ENCODE peak calls at places on chromosome 12, in seven cellular contexts. O is lower leg skin; V is dorsolateral prefrontal cortex; Y is CD8-positive, alpha-beta T cell; L is right lobe of liver; P is BJ; M is heart right ventricle. J is an unnamed sample.

GRCh38 chr12:114508529-114509129 is 102.7 kb upstream of the TBX5 start:
- DNase-seq in O (peak; percentile 89), V (peak; percentile 33), Y (peak; percentile 50), L (peak; percentile 42), P (peak; percentile 24), M (peak; percentile 66), J (peak; percentile 79)

GRCh38 chr12:68013181-68013580 is 23.9 kb downstream of the IFNG-AS1 start:
- DNase-seq in O (no peak), V (no peak), Y (no peak), L (no peak), P (no peak), M (no peak), J (no peak)

GRCh38 chr12:105485321-105485910 is 154.9 kb downstream of the C12orf75 start:
- DNase-seq in O (peak; percentile 75), V (no peak), Y (no peak), L (peak; percentile 34), P (no peak), M (peak; percentile 37), J (peak; percentile 73)

GRCh38 chr12:74537126-74537706 is 419 bp upstream of the ATXN7L3B start:
- DNase-seq in O (no peak), V (no peak), Y (no peak), L (no peak), P (peak; percentile 9), M (no peak), J (peak; percentile 61)

GRCh38 chr12:3097186-3097804 is 20.1 kb downstream of the TSPAN9 start:
- DNase-seq in O (peak; percentile 86), V (no peak), Y (no peak), L (peak; percentile 85), P (no peak), M (peak; percentile 92), J (peak; percentile 45)

GRCh38 chr12:124109760-124110159 is 136.7 kb downstream of the ZNF664 start:
- DNase-seq in O (no peak), V (no peak), Y (no peak), L (no peak), P (no peak), M (no peak), J (peak; percentile 9)

GRCh38 chr12:80679346-80680131 is 27.9 kb upstream of the MYF6 start:
- DNase-seq in O (no peak), V (no peak), Y (no peak), L (no peak), P (no peak), M (no peak), J (no peak)

GRCh38 chr12:5534800-5535199 is 102.9 kb downstream of the NTF3 start:
- DNase-seq in O (no peak), V (no peak), Y (no peak), L (no peak), P (no peak), M (no peak), J (no peak)

GRCh38 chr12:45669093-45669492 is 60.4 kb upstream of the ARID2 start:
- DNase-seq in O (no peak), V (no peak), Y (no peak), L (no peak), P (no peak), M (no peak), J (no peak)

GRCh38 chr12:115866909-115867525 is 410.5 kb downstream of the MED13L start:
- DNase-seq in O (peak; percentile 60), V (no peak), Y (no peak), L (no peak), P (no peak), M (no peak), J (no peak)

GRCh38 chr12:8692573-8692972 is 5.2 kb upstream of the RIMKLB start:
- DNase-seq in O (no peak), V (no peak), Y (no peak), L (no peak), P (no peak), M (peak; percentile 60), J (peak; percentile 12)

GRCh38 chr12:45464699-45465098 is 248.8 kb downstream of the ANO6 start:
- DNase-seq in O (no peak), V (no peak), Y (no peak), L (no peak), P (no peak), M (no peak), J (no peak)

GRCh38 chr12:87995581-87996178 is 33.5 kb downstream of the C12orf50 start:
- DNase-seq in O (no peak), V (peak; percentile 29), Y (peak; percentile 17), L (peak; percentile 36), P (peak; percentile 12), M (peak; percentile 30), J (peak; percentile 53)

GRCh38 chr12:33012226-33012625 is 115.6 kb upstream of the PKP2 start:
- DNase-seq in O (no peak), V (no peak), Y (no peak), L (no peak), P (no peak), M (no peak), J (no peak)

GRCh38 chr12:117671734-117672133 is 297.1 kb downstream of the KSR2 start:
- DNase-seq in O (no peak), V (no peak), Y (no peak), L (peak; percentile 48), P (no peak), M (no peak), J (peak; percentile 12)

GRCh38 chr12:116037941-116038837 is 239.3 kb downstream of the MED13L start:
- DNase-seq in O (no peak), V (no peak), Y (no peak), L (no peak), P (peak; percentile 87), M (no peak), J (peak; percentile 85)

GRCh38 chr12:32494676-32495075 is 95.3 kb downstream of the FGD4 start:
- DNase-seq in O (no peak), V (no peak), Y (no peak), L (no peak), P (no peak), M (no peak), J (no peak)

GRCh38 chr12:102385343-102385742 is 95.0 kb downstream of the IGF1 start:
- DNase-seq in O (no peak), V (no peak), Y (no peak), L (no peak), P (no peak), M (no peak), J (no peak)

GRCh38 chr12:1920436-1920835 is 2.0 kb upstream of the CACNA2D4 start:
- DNase-seq in O (peak; percentile 59), V (no peak), Y (no peak), L (no peak), P (no peak), M (no peak), J (no peak)

GRCh38 chr12:94460594-94460959 is 910 bp upstream of the CEP83 start:
- DNase-seq in O (no peak), V (no peak), Y (no peak), L (no peak), P (no peak), M (no peak), J (no peak)

GRCh38 chr12:80620281-80620680 is 87.2 kb upstream of the MYF6 start:
- DNase-seq in O (no peak), V (no peak), Y (no peak), L (no peak), P (no peak), M (no peak), J (no peak)

GRCh38 chr12:2944401-2945047 is 14.7 kb upstream of the TEAD4 start:
- DNase-seq in O (no peak), V (peak; percentile 57), Y (peak; percentile 48), L (peak; percentile 50), P (no peak), M (peak; percentile 27), J (no peak)

GRCh38 chr12:2264622-2265306 is 212.0 kb downstream of the CACNA1C start:
- DNase-seq in O (peak; percentile 85), V (no peak), Y (no peak), L (no peak), P (peak; percentile 96), M (no peak), J (peak; percentile 97)

GRCh38 chr12:130127909-130128763 is 34.1 kb upstream of the FZD10 start:
- DNase-seq in O (peak; percentile 89), V (no peak), Y (no peak), L (no peak), P (no peak), M (peak; percentile 31), J (no peak)

GRCh38 chr12:44127966-44128365 is 292.1 kb downstream of the TMEM117 start:
- DNase-seq in O (no peak), V (no peak), Y (no peak), L (no peak), P (no peak), M (no peak), J (no peak)

DNA sequence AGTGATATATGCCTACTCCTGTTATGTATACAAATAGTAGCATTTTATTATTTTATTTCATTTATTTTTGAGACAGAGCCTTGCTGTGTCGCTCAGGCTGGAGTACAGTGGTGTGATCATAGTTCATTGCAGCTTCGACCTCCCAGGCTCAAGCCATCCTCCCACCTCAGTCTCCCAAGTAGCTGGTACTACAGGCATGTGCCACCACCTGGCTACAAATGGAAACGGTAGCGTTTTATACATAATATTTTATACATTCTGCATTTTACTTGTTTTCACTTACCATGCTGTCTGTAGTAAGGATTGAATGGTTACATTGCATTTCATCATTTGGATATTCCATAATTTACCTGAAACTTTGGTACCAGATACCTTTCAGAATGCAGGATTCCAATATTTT is 14.1 kb downstream of the C1R start:
- DNase-seq in O (no peak), V (no peak), Y (no peak), L (no peak), P (no peak), M (no peak), J (no peak)
- TF ChIP-seq CTCF in O (no peak), V (no peak), Y (no peak), L (peak; percentile 14), P (no peak), M (no peak), J (no peak)

GRCh38 chr12:103627189-103627855 is 40.2 kb downstream of the STAB2 start:
- DNase-seq in O (no peak), V (no peak), Y (no peak), L (no peak), P (no peak), M (peak; percentile 72), J (no peak)

GRCh38 chr12:103623716-103624115 is 36.6 kb downstream of the STAB2 start:
- DNase-seq in O (no peak), V (no peak), Y (no peak), L (no peak), P (no peak), M (no peak), J (peak; percentile 28)

DNA sequence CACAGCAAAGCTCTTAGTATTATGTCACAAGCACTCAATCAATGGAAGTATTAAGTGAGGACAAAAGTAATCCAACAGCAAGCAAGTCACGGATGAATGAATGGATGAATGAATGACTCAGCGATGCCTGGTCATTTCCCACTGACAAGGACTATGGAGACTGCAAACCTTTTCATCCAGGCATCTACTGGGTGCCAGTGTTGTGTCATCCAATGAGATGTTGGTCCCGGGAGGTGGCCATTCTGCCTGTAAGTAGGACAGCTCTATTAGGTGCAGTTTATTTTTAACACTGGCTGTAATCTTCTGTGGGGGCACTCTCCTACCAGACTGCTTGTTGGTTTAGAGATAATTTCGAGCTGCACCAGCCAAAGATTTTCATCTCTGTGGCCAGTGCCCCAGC is 39.4 kb downstream of the STAB2 start:
- DNase-seq in O (no peak), V (no peak), Y (no peak), L (peak; percentile 42), P (no peak), M (peak; percentile 79), J (peak; percentile 60)
- TF ChIP-seq CTCF in O (no peak), V (no peak), Y (no peak), L (peak; percentile 29), P (no peak), M (no peak), J (peak; percentile 50)

GRCh38 chr12:39692258-39692853 is 72.8 kb upstream of the ABCD2 start:
- DNase-seq in O (no peak), V (no peak), Y (no peak), L (no peak), P (no peak), M (no peak), J (no peak)
- TF ChIP-seq CTCF in O (no peak), V (peak; percentile 46), Y (peak; percentile 61), L (peak; percentile 51), P (peak; percentile 21), M (peak; percentile 40), J (peak; percentile 65)

GRCh38 chr12:125140918-125141573 is 75.8 kb downstream of the AACS start:
- DNase-seq in O (no peak), V (no peak), Y (no peak), L (no peak), P (no peak), M (no peak), J (peak; percentile 82)
- TF ChIP-seq CTCF in O (no peak), V (no peak), Y (no peak), L (no peak), P (no peak), M (no peak), J (peak; percentile 6)